ENCODE peak calls at places on chromosomes 4 and X, in four cellular contexts. G, H, S and E are unnamed samples.

GRCh38 chrX:70479197-70479969 is 34.7 kb downstream of the DLG3 start:
- DNase-seq in G (no peak), H (no peak), S (peak), E (no peak)

GRCh38 chr4:169620846-169621228 is 459 bp downstream of the CLCN3 start:
- DNase-seq in G (no peak), H (no peak), S (no peak), E (peak)

GRCh38 chr4:43132010-43132582 is 239.6 kb downstream of the GRXCR1 start:
- DNase-seq in G (peak), H (peak), S (no peak), E (peak)

GRCh38 chrX:80808854-80809493 is 703 bp downstream of the BRWD3 start:
- DNase-seq in G (peak), H (no peak), S (no peak), E (peak)

GRCh38 chr4:100289530-100289888 is 99.2 kb upstream of the DDIT4L start:
- DNase-seq in G (no peak), H (no peak), S (no peak), E (no peak)

GRCh38 chr4:109179089-109179488 is 123.4 kb downstream of the COL25A1 start:
- DNase-seq in G (no peak), H (no peak), S (no peak), E (no peak)

GRCh38 chr4:169351860-169352259 is 81.1 kb upstream of the SH3RF1 start:
- DNase-seq in G (no peak), H (no peak), S (no peak), E (no peak)

GRCh38 chr4:57168986-57169385 is 58.8 kb upstream of the IGFBP7 start:
- DNase-seq in G (no peak), H (no peak), S (no peak), E (no peak)

GRCh38 chr4:88360256-88360655 is 18.4 kb upstream of the HERC6 start:
- DNase-seq in G (no peak), H (no peak), S (no peak), E (no peak)

GRCh38 chr4:80367737-80368136 is 32.2 kb downstream of the CFAP299 start:
- DNase-seq in G (no peak), H (no peak), S (peak), E (no peak)

GRCh38 chrX:9913041-9913440 is 54.1 kb upstream of the CLDN34 start:
- DNase-seq in G (no peak), H (no peak), S (no peak), E (no peak)

GRCh38 chr4:106032851-106033286 is 137.6 kb downstream of the NPNT start:
- DNase-seq in G (no peak), H (no peak), S (no peak), E (no peak)

GRCh38 chrX:56233682-56234081 is 1.5 kb downstream of the KLF8 start:
- DNase-seq in G (peak), H (peak), S (no peak), E (peak)

GRCh38 chr4:152024881-152025280 is 264.1 kb upstream of the GATB start:
- DNase-seq in G (no peak), H (no peak), S (no peak), E (no peak)

GRCh38 chr4:122450847-122451246 is 5.7 kb downstream of the IL2 start:
- DNase-seq in G (no peak), H (peak), S (no peak), E (peak)

GRCh38 chr4:156751486-156751885 is 220.1 kb downstream of the PDGFC start:
- DNase-seq in G (no peak), H (no peak), S (peak), E (no peak)

GRCh38 chrX:38277136-38277535 is 50.2 kb downstream of the RPGR start:
- DNase-seq in G (no peak), H (no peak), S (no peak), E (no peak)

GRCh38 chr4:6876440-6876839 is 33.2 kb upstream of the TBC1D14 start:
- DNase-seq in G (no peak), H (no peak), S (no peak), E (no peak)

GRCh38 chr4:7653510-7654414 is 219.0 kb upstream of the PSAPL1 start:
- DNase-seq in G (no peak), H (no peak), S (no peak), E (no peak)

GRCh38 chr4:56149601-56150000 is 200.9 kb downstream of the CEP135 start:
- DNase-seq in G (no peak), H (no peak), S (peak), E (no peak)

GRCh38 chr4:135418353-135418752 is 1216.8 kb upstream of the PABPC4L start:
- DNase-seq in G (peak), H (peak), S (no peak), E (peak)

GRCh38 chr4:185554243-185555126 is 19.2 kb upstream of the PDLIM3 start:
- DNase-seq in G (no peak), H (no peak), S (no peak), E (no peak)

GRCh38 chrX:33968611-33969010 is 163.5 kb downstream of the FAM47A start:
- DNase-seq in G (no peak), H (no peak), S (no peak), E (no peak)

GRCh38 chr4:105543881-105544280 is 8.5 kb upstream of the ARHGEF38 start:
- DNase-seq in G (no peak), H (no peak), S (no peak), E (no peak)

GRCh38 chr4:119128125-119128524 is 7.5 kb upstream of the MYOZ2 start:
- DNase-seq in G (no peak), H (no peak), S (no peak), E (no peak)

GRCh38 chr4:186948361-186949291 is 225.0 kb upstream of the FAT1 start:
- DNase-seq in G (no peak), H (no peak), S (no peak), E (no peak)

GRCh38 chr4:168587326-168588125 is 90.7 kb downstream of the PALLD start:
- DNase-seq in G (no peak), H (peak), S (peak), E (no peak)

GRCh38 chr4:123876640-123877039 is 480.0 kb downstream of the SPRY1 start:
- DNase-seq in G (no peak), H (no peak), S (no peak), E (no peak)

GRCh38 chrX:45322382-45322781 is 121.7 kb upstream of the DIPK2B start:
- DNase-seq in G (peak), H (peak), S (peak), E (peak)

GRCh38 chr4:6278801-6279197 is 9.1 kb downstream of the WFS1 start:
- DNase-seq in G (peak), H (no peak), S (no peak), E (peak)

GRCh38 chrX:108090474-108091265 is 672 bp downstream of the PSMD10 start:
- DNase-seq in G (no peak), H (no peak), S (peak), E (no peak)

GRCh38 chr4:88585908-88586307 is 6.4 kb upstream of the HERC3 start:
- DNase-seq in G (no peak), H (no peak), S (no peak), E (no peak)

GRCh38 chrX:151793886-151794285 is 59.3 kb downstream of the CNGA2 start:
- DNase-seq in G (no peak), H (no peak), S (no peak), E (no peak)

GRCh38 chr4:114282937-114283336 is 303.5 kb upstream of the ARSJ start:
- DNase-seq in G (no peak), H (no peak), S (no peak), E (no peak)
- TF ChIP-seq CTCF in G (no peak), H (no peak), S (no peak), E (no peak)

GRCh38 chrX:101291204-101291603 is at the start of gene TAF7L:
- DNase-seq in G (no peak), H (no peak), S (no peak), E (no peak)

DNA sequence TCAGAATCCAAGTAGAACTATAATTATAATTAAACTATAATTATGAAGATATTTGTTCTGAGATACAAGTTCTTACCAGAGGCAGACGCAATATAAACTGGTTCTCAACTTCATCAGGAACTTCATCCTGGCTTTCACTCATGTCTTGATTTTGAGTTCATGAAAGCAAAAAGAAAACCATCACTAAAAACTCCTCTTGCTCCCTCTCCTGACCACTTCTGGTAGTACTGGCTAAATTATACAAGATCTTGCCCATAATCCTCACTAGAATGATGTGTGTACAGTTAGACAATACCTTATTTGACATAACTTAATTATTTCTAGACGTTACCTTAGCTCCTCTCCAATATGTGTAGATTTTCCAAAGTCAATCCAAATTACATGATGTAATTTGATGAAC is 3.7 kb downstream of the TAF7L start:
- DNase-seq in G (peak), H (peak), S (no peak), E (peak)
- TF ChIP-seq CTCF in G (peak), H (peak), S (peak), E (peak)

GRCh38 chrX:154448484-154448883 is 4.5 kb downstream of the FAM50A start:
- DNase-seq in G (no peak), H (no peak), S (no peak), E (no peak)

GRCh38 chrX:154450312-154450711 is 6.4 kb downstream of the FAM50A start:
- DNase-seq in G (no peak), H (no peak), S (no peak), E (no peak)

GRCh38 chrX:154449618-154450017 is 5.7 kb downstream of the FAM50A start:
- DNase-seq in G (no peak), H (no peak), S (no peak), E (no peak)

GRCh38 chrX:154457491-154458115 is 478 bp upstream of the PLXNA3 start:
- DNase-seq in G (peak), H (no peak), S (no peak), E (peak)

GRCh38 chrX:154452823-154453222 is 5.3 kb upstream of the PLXNA3 start:
- DNase-seq in G (no peak), H (no peak), S (no peak), E (no peak)
- TF ChIP-seq CTCF in G (no peak), H (no peak), S (no peak), E (no peak)

GRCh38 chrX:133588827-133589226 is 173.5 kb upstream of the GPC4 start:
- DNase-seq in G (no peak), H (no peak), S (no peak), E (no peak)
- TF ChIP-seq CTCF in G (no peak), H (no peak), S (no peak), E (no peak)

DNA sequence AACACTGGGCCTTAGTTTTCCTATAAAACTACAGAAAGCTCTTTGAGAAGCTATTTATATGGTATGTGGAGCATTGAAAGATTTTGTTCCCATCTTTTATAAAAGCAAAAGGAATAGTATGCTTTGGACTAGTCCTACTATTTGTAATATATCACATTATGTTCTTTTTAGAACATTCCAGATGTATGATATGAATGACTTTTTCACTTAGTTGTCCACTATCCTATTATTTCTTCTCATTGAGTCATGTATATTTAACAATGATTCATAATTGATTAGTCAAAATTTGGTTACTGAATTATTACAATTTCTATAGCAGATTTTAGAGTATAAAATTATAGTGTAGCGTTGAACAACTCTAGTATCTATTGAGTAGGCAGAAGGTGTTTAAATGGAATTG is 34.2 kb downstream of the RASSF6 start:
- DNase-seq in G (no peak), H (no peak), S (no peak), E (no peak)
- TF ChIP-seq CTCF in G (no peak), H (no peak), S (no peak), E (no peak)